ENCODE peak calls at places on chromosome 13, in four cellular contexts. C is adrenal gland, N is heart left ventricle, R is transverse colon. K is an unnamed sample.

GRCh38 chr13:111270765-111271164 is 49.7 kb upstream of the TEX29 start:
- DNase-seq in R (no peak), N (no peak), C (no peak), K (no peak)

GRCh38 chr13:79522583-79522982 is 41.6 kb downstream of the NDFIP2 start:
- DNase-seq in C (no peak), R (no peak), N (no peak), K (peak; percentile 26)

GRCh38 chr13:31824705-31825512 is 85.6 kb downstream of the RXFP2 start:
- DNase-seq in C (no peak), N (no peak), R (no peak), K (no peak)

GRCh38 chr13:110282316-110282841 is 24.6 kb downstream of the COL4A1 start:
- DNase-seq in R (no peak), N (peak; percentile 10), C (no peak), K (no peak)

GRCh38 chr13:20389696-20390525 is 135.7 kb downstream of the CRYL1 start:
- DNase-seq in N (no peak), C (no peak), R (no peak), K (no peak)

GRCh38 chr13:64505511-64505910 is 2724.6 kb downstream of the PCDH9 start:
- DNase-seq in R (no peak), N (no peak), C (no peak), K (no peak)

GRCh38 chr13:26628706-26629105 is 71.2 kb downstream of the WASF3 start:
- DNase-seq in R (peak; percentile 11), C (no peak), N (no peak), K (no peak)

GRCh38 chr13:39538826-39539555 is 64.0 kb downstream of the LHFPL6 start:
- DNase-seq in R (no peak), N (no peak), C (no peak), K (no peak)

GRCh38 chr13:20492641-20493040 is 33.0 kb downstream of the CRYL1 start:
- DNase-seq in C (peak; percentile 36), R (peak; percentile 30), N (no peak), K (no peak)

GRCh38 chr13:30743319-30744055 is 8.1 kb downstream of the ALOX5AP start:
- DNase-seq in C (peak; percentile 72), N (no peak), R (peak; percentile 37), K (peak; percentile 22)

GRCh38 chr13:57128909-57129308 is 11.8 kb upstream of the PRR20A start:
- DNase-seq in C (no peak), R (no peak), N (no peak), K (no peak)

GRCh38 chr13:62879071-62879470 is 1463.4 kb upstream of the PCDH20 start:
- DNase-seq in R (no peak), C (no peak), N (no peak), K (no peak)

GRCh38 chr13:20363604-20364003 is 131.5 kb upstream of the GJB6 start:
- DNase-seq in C (no peak), R (no peak), N (no peak), K (no peak)

GRCh38 chr13:20968745-20969144 is 66.2 kb upstream of the XPO4 start:
- DNase-seq in C (no peak), R (no peak), N (no peak), K (no peak)

DNA sequence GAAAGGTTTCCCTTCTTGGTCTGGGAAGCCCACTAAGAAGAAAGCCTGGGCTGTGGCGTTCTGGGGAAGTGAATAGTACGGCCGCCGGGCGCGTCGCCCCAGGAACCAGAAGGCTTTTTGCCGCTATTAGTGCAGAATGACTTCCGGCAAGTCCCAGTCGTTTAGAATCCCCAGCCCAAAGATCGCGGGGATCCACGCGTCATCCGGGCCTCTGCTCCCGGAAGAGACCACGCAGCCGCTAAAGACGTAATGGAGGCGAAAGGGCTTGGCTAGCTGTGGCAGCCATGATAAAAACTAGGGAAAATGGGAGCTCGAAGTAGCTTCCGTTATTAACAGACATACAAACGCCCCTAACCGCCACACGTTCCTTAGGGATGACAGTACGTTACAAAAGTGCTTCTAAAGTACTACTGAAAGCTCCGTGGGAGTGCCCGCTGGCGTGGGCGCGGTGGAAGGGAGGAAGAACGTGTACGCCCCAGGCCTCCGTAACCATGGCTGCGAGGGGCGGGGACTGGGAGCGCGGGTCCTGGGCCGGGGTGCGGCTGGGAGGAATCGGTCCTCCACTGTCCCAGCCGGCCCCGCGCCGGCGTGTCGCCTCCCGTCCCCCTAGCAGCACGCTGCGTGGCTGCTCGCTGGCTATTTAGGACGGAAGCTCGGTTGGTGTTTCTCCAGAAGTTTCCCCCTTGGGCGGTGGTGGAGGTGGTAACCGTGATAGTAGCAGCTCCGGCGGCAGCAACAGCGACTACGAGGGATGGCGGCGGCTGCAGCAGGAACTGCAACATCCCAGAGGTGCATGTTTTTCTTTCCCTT is at the start of gene SUGT1:
- DNase-seq in R (peak; percentile 99), C (peak; percentile 97), N (peak; percentile 98), K (peak; percentile 95)
- TF ChIP-seq POLR2A in R (peak; percentile 87), C (peak; percentile 84), N (no peak), K (peak; percentile 77)

GRCh38 chr13:49602005-49602404 is 16.6 kb upstream of the RCBTB1 start:
- DNase-seq in N (no peak), C (no peak), R (no peak), K (no peak)
- H3K4me3 ChIP-seq in N (no peak overlapping the region), C (no peak overlapping the region), R (no peak overlapping the region), K (no peak overlapping the region)

GRCh38 chr13:40979232-40979631 is 39.9 kb downstream of the ELF1 start:
- DNase-seq in N (no peak), C (no peak), R (no peak), K (no peak)
- H3K4me1 ChIP-seq in N (peaks cover 81% of the 10 kb centered on the region), C (peaks cover 58% of the 10 kb centered on the region), R (peaks cover 75% of the 10 kb centered on the region), K (peaks cover 77% of the 10 kb centered on the region)

GRCh38 chr13:24127116-24127631 is 33.3 kb upstream of the SPATA13 start:
- DNase-seq in R (peak; percentile 65), N (no peak), C (no peak), K (no peak)
- TF ChIP-seq POLR2A in R (peak; percentile 19), N (no peak), C (no peak), K (no peak)

DNA sequence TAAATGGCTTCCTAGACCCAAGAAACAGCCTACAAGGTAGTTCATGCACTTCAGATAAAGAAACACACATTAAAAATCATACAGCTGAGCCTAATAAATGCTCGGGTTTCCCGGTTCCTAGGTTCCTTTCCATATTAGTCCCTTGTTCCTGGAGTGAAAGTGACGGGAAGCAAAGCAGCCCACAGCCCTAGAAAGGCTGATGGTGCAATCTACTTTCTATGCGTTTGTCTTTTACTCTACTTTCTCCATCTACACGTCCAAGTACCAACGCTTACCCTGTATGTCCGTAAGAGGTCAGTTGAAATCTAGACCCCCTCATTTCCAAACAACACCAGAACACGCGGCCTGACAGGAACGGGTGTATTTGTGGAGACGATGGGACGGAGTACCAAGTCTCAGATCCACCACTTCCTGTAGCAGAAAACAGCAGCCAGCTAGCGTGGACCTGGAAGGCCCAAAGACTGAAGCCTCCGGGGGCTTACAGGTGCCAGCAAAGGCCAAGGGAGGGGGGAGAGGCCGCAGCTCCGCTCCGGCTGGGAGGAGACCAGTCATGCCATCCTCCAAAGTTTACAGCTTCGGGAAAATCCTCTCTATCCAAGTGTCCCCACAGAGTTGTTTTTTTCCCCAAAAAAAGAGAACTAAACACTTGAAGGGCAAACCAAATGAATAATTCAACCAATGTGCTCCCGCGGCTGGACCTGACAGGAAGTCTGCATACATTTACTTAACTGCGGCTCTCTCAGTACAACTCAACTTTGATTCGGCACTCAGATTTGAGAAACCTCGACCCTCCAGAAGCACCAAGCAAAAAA is 34.1 kb downstream of the STK24 start:
- DNase-seq in R (no peak), C (no peak), N (no peak), K (no peak)
- H3K4me3 ChIP-seq in R (peak overlapping the region; percentile 23), C (no peak overlapping the region), N (peak overlapping the region; percentile 33), K (peak overlapping the region; percentile 17)

GRCh38 chr13:49786609-49787008 is 5.9 kb downstream of the KPNA3 start:
- DNase-seq in R (no peak), N (no peak), C (no peak), K (no peak)
- H3K4me1 ChIP-seq in R (peaks cover 29% of the 10 kb centered on the region), N (peaks cover 66% of the 10 kb centered on the region), C (peaks cover 20% of the 10 kb centered on the region), K (peaks cover 90% of the 10 kb centered on the region)

DNA sequence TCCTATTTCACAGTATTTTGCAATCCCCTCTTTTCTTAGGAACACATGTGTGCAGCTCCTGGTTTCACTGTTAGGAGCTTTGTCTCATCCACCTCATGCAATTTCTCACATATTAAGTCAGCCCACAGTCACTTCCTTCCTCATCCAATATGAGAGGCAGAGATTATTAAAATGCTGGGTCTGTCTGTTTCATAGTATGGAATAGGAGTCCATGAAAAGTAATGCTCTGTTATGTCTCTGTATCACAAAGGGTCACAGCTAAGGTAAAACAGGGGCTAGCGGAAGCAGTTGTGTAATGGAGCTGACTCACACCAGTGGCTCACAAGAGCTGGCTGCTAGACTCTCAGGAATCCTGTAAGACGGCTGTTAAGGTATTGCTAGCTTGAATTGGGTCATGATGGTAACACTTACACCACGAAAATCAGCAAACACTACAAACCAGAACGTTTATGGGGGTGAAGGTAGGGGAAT is 216.5 kb downstream of the EFNB2 start:
- DNase-seq in N (no peak), R (no peak), C (no peak), K (no peak)
- TF ChIP-seq POLR2A in N (no peak), R (no peak), C (no peak), K (no peak)

GRCh38 chr13:112692104-112692503 is 2.3 kb downstream of the ATP11A start:
- DNase-seq in N (no peak), R (no peak), C (no peak), K (no peak)
- H3K4me3 ChIP-seq in N (peak overlapping the region; percentile 98), R (peak overlapping the region; percentile 81), C (no peak overlapping the region), K (peak overlapping the region; percentile 84)

GRCh38 chr13:45337395-45337794 is 3.6 kb downstream of the TPT1 start:
- DNase-seq in C (no peak), R (no peak), N (no peak), K (no peak)

GRCh38 chr13:45336025-45336800 is 4.8 kb downstream of the TPT1 start:
- DNase-seq in C (no peak), R (no peak), N (no peak), K (no peak)

GRCh38 chr13:45333973-45334922 is 6.7 kb downstream of the TPT1 start:
- DNase-seq in C (no peak), N (no peak), R (no peak), K (no peak)

GRCh38 chr13:45333251-45333972 is 7.6 kb downstream of the TPT1 start:
- DNase-seq in N (no peak), R (no peak), C (no peak), K (no peak)

GRCh38 chr13:45335397-45336024 is 5.5 kb downstream of the TPT1 start:
- DNase-seq in R (no peak), N (no peak), C (no peak), K (no peak)
- H3K4me1 ChIP-seq in R (peaks cover 74% of the 10 kb centered on the region), N (peaks cover 90% of the 10 kb centered on the region), C (peaks cover 83% of the 10 kb centered on the region), K (peaks cover 94% of the 10 kb centered on the region)

K was measured in gastrocnemius medialis.